ENCODE peak calls at places on chromosomes 2 and 18, in ten cellular contexts. Y, H, N, S, M, C, Q, J, E and D are unnamed samples.

GRCh38 chr2:60644942-60645341 is 91.5 kb upstream of the BCL11A start:
- DNase-seq in Y (no peak), H (no peak), N (no peak), S (no peak), M (no peak), C (no peak), Q (no peak), J (no peak), E (no peak), D (no peak)

GRCh38 chr2:161063074-161063945 is 96.9 kb upstream of the TANK start:
- DNase-seq in Y (peak; percentile 90), H (peak; percentile 67), N (peak; percentile 51), S (no peak), M (peak; percentile 80), C (peak; percentile 71), Q (peak; percentile 69), J (no peak), E (peak; percentile 84), D (peak; percentile 96)

GRCh38 chr2:72895759-72896281 is 8.6 kb downstream of the SPR start:
- DNase-seq in Y (peak; percentile 67), H (no peak), N (no peak), S (peak; percentile 75), M (peak; percentile 75), C (no peak), Q (peak; percentile 61), J (no peak), E (peak; percentile 81), D (no peak)

GRCh38 chr2:3911891-3912455 is 208.6 kb downstream of the DCDC2C start:
- DNase-seq in Y (no peak), H (no peak), N (no peak), S (no peak), M (no peak), C (peak; percentile 80), Q (no peak), J (peak; percentile 83), E (no peak), D (no peak)

GRCh38 chr2:63301481-63301880 is 250.9 kb downstream of the OTX1 start:
- DNase-seq in Y (no peak), H (no peak), N (no peak), S (no peak), M (no peak), C (no peak), Q (no peak), J (no peak), E (no peak), D (no peak)

GRCh38 chr2:15831150-15831549 is 109.2 kb upstream of the MYCN start:
- DNase-seq in Y (no peak), H (no peak), N (no peak), S (no peak), M (no peak), C (no peak), Q (no peak), J (peak; percentile 15), E (no peak), D (no peak)

GRCh38 chr2:188666503-188666902 is 307.7 kb upstream of the COL3A1 start:
- DNase-seq in Y (no peak), H (no peak), N (no peak), S (no peak), M (no peak), C (no peak), Q (no peak), J (no peak), E (no peak), D (no peak)

GRCh38 chr2:206389164-206389563 is 54.2 kb upstream of the ADAM23 start:
- DNase-seq in Y (no peak), H (no peak), N (no peak), S (no peak), M (no peak), C (no peak), Q (no peak), J (no peak), E (no peak), D (no peak)

GRCh38 chr2:237726401-237726830 is 72.2 kb upstream of the RBM44 start:
- DNase-seq in Y (peak; percentile 94), H (peak; percentile 8), N (no peak), S (no peak), M (no peak), C (no peak), Q (peak; percentile 89), J (no peak), E (peak; percentile 61), D (no peak)

GRCh38 chr2:204015118-204015842 is 78.7 kb downstream of the ICOS start:
- DNase-seq in Y (no peak), H (no peak), N (no peak), S (no peak), M (no peak), C (no peak), Q (no peak), J (no peak), E (no peak), D (no peak)

GRCh38 chr2:230869691-230870543 is 5.2 kb downstream of the ITM2C start:
- DNase-seq in Y (no peak), H (peak; percentile 13), N (no peak), S (no peak), M (peak; percentile 27), C (no peak), Q (no peak), J (no peak), E (peak; percentile 54), D (no peak)

GRCh38 chr2:120230515-120231471 is 7.6 kb upstream of the TMEM185B start:
- DNase-seq in Y (no peak), H (no peak), N (no peak), S (peak; percentile 64), M (peak; percentile 46), C (no peak), Q (no peak), J (peak; percentile 76), E (peak; percentile 56), D (no peak)
- H3K4me3 ChIP-seq in Y (no peak overlapping the region), H (no peak overlapping the region), N (peak overlapping the region; percentile 89), S (no peak overlapping the region), M (no peak overlapping the region), C (no peak overlapping the region), Q (no peak overlapping the region), J (no peak overlapping the region), E (peak overlapping the region; percentile 22), D (no peak overlapping the region)

GRCh38 chr18:13548106-13548819 is 178.1 kb downstream of the FAM210A start:
- DNase-seq in Y (no peak), H (peak; percentile 9), N (no peak), S (no peak), M (no peak), C (no peak), Q (no peak), J (no peak), E (peak; percentile 12), D (no peak)
- H3K4me1 ChIP-seq in Y (no peaks in the 10 kb centered on the region), H (peaks cover 13% of the 10 kb centered on the region), N (peaks cover 14% of the 10 kb centered on the region), S (peaks cover 5% of the 10 kb centered on the region), M (peaks cover 19% of the 10 kb centered on the region), C (no peaks in the 10 kb centered on the region), Q (no peaks in the 10 kb centered on the region), J (peaks cover 19% of the 10 kb centered on the region), E (no peaks in the 10 kb centered on the region), D (no peaks in the 10 kb centered on the region)

DNA sequence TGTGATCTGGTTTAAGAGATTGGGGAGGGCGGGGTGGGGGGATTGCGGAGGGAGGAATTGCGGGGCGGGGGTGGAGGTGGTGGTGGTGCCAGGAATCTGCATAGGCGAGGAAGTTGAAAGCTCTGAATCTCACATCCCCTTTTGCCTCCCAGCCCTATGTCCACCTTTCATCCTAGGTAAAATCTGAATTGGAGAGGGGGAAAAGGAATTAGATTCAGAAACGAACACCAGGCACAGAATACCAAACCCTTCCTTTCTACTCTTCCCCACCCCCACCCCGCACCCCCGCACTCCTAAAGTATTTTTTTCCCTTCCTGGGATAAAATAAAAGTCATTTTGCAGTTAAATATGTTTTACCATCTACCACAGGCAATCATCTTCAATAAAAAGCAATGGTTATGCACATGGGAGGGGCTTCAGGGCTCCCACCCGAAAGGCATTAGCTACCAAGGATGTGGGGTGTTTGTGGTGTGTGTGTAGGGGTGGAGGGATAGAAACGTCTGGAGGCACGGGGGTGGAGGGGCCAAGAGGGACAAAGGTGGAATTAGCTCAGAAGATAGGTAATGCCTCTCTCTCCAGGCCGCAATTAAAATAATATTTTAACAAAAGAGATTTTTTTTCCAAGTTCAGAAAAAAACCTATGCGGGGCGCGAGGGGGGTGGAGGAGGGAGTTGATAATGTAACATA is 1.8 kb downstream of the IGFBP5 start:
- DNase-seq in Y (no peak), H (no peak), N (no peak), S (no peak), M (no peak), C (no peak), Q (no peak), J (no peak), E (no peak), D (no peak)
- H3K4me3 ChIP-seq in Y (peak overlapping the region; percentile 90), H (peak overlapping the region; percentile 40), N (no peak overlapping the region), S (peak overlapping the region; percentile 73), M (peak overlapping the region; percentile 44), C (peak overlapping the region; percentile 94), Q (peak overlapping the region; percentile 58), J (peak overlapping the region; percentile 42), E (peak overlapping the region; percentile 35), D (peak overlapping the region; percentile 88)

DNA sequence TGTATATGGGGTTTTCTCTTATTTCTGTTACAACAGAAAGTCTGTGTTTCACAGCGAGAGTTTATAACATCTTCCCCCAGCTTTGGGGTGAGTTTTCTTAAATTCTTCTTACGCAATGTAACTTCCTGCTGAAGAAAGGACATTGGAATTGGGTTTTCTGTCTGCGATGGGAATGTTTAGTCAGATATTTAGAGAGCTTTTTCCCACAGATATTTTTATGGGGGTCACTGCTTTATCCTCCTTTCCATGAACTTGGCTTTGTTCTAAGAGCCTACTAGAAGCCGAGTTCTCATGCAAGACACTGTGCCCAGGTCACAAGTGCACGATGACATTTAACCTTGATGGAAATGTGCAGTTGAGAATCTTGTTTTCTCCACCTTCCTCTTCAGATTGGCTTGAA is 22.1 kb downstream of the B3GNT2 start:
- DNase-seq in Y (peak; percentile 64), H (no peak), N (no peak), S (no peak), M (no peak), C (no peak), Q (no peak), J (no peak), E (no peak), D (peak; percentile 57)
- H3K4me1 ChIP-seq in Y (peaks cover 11% of the 10 kb centered on the region), H (peaks cover 49% of the 10 kb centered on the region), N (peaks cover 42% of the 10 kb centered on the region), S (peaks cover 53% of the 10 kb centered on the region), M (peaks cover 45% of the 10 kb centered on the region), C (no peaks in the 10 kb centered on the region), Q (no peaks in the 10 kb centered on the region), J (peaks cover 98% of the 10 kb centered on the region), E (no peaks in the 10 kb centered on the region), D (peaks cover 39% of the 10 kb centered on the region)

GRCh38 chr2:21519821-21520220 is 396.1 kb downstream of the TDRD15 start:
- DNase-seq in Y (no peak), H (no peak), N (no peak), S (no peak), M (no peak), C (no peak), Q (no peak), J (no peak), E (no peak), D (no peak)
- H3K4me3 ChIP-seq in Y (no peak overlapping the region), H (no peak overlapping the region), N (no peak overlapping the region), S (no peak overlapping the region), M (no peak overlapping the region), C (no peak overlapping the region), Q (no peak overlapping the region), J (no peak overlapping the region), E (no peak overlapping the region), D (no peak overlapping the region)

DNA sequence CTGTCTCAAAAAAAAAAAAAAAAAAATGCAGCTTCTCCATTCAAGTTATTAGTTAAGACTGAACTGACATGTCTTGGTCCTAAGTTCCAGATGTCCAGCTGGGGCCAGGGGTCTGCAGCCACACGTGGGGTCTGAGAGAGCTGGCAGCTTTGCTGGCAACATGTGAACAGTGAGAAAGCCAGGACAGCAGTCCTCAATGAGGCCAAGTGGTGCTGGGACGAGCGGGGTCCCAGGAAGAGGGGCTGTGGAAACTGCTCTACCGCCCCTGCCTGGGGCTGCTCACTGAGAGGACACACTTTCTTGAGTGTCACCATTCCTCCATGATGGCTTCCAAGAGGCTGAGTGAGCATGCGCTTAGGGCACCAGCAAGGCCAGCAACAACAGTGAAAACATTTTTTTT is 100.7 kb upstream of the TAF1B start:
- DNase-seq in Y (no peak), H (no peak), N (no peak), S (no peak), M (no peak), C (no peak), Q (no peak), J (no peak), E (no peak), D (no peak)
- H3K4me1 ChIP-seq in Y (peaks cover 6% of the 10 kb centered on the region), H (peaks cover 24% of the 10 kb centered on the region), N (peaks cover 7% of the 10 kb centered on the region), S (peaks cover 4% of the 10 kb centered on the region), M (peaks cover 25% of the 10 kb centered on the region), C (no peaks in the 10 kb centered on the region), Q (no peaks in the 10 kb centered on the region), J (peaks cover 17% of the 10 kb centered on the region), E (peaks cover 6% of the 10 kb centered on the region), D (peaks cover 20% of the 10 kb centered on the region)